ENCODE peak calls at places on chromosome 16, in four cellular contexts. One of them, this sample, is unnamed.

GRCh38 chr16:76268824-76269223 is 8.4 kb upstream of the CNTNAP4 start:
- DNase-seq in SK-N-SH: no peak
- DNase-seq in left lung: no peak
- DNase-seq in cardiac fibroblast: no peak
- DNase-seq in this sample: no peak

GRCh38 chr16:84144301-84144858 is 597 bp downstream of the HSDL1 start:
- DNase-seq in left lung: peak; percentile 86
- DNase-seq in cardiac fibroblast: peak; percentile 18
- DNase-seq in SK-N-SH: peak; percentile 67
- DNase-seq in this sample: peak; percentile 4

GRCh38 chr16:20385844-20386832 is 18.4 kb downstream of the PDILT start:
- DNase-seq in cardiac fibroblast: peak; percentile 57
- DNase-seq in SK-N-SH: peak; percentile 61
- DNase-seq in left lung: no peak
- DNase-seq in this sample: peak; percentile 34

GRCh38 chr16:89720520-89720858 is 209 bp downstream of the VPS9D1 start:
- DNase-seq in SK-N-SH: peak; percentile 85
- DNase-seq in cardiac fibroblast: no peak
- DNase-seq in left lung: peak; percentile 89
- DNase-seq in this sample: peak; percentile 22

GRCh38 chr16:30065943-30066881 is 652 bp downstream of the ALDOA start:
- DNase-seq in SK-N-SH: peak; percentile 31
- DNase-seq in left lung: peak; percentile 93
- DNase-seq in cardiac fibroblast: peak; percentile 76
- DNase-seq in this sample: peak; percentile 74

GRCh38 chr16:27650073-27650701 is 100.2 kb downstream of the KATNIP start:
- DNase-seq in SK-N-SH: no peak
- DNase-seq in left lung: no peak
- DNase-seq in cardiac fibroblast: peak; percentile 14
- DNase-seq in this sample: no peak

GRCh38 chr16:84062734-84063640 is 20.4 kb upstream of the SLC38A8 start:
- DNase-seq in left lung: peak; percentile 93
- DNase-seq in cardiac fibroblast: peak; percentile 82
- DNase-seq in SK-N-SH: peak; percentile 86
- DNase-seq in this sample: peak; percentile 48

GRCh38 chr16:89315791-89316581 is 98.5 kb downstream of the ZNF778 start:
- DNase-seq in SK-N-SH: no peak
- DNase-seq in cardiac fibroblast: peak; percentile 89
- DNase-seq in left lung: peak; percentile 59
- DNase-seq in this sample: peak; percentile 81

GRCh38 chr16:53768593-53768992 is 64.6 kb downstream of the FTO start:
- DNase-seq in SK-N-SH: no peak
- DNase-seq in left lung: no peak
- DNase-seq in cardiac fibroblast: peak; percentile 97
- DNase-seq in this sample: peak; percentile 90

GRCh38 chr16:82891918-82892317 is 265.1 kb downstream of the CDH13 start:
- DNase-seq in cardiac fibroblast: no peak
- DNase-seq in SK-N-SH: no peak
- DNase-seq in left lung: no peak
- DNase-seq in this sample: no peak

GRCh38 chr16:27544671-27545070 is 5.0 kb downstream of the GTF3C1 start:
- DNase-seq in SK-N-SH: no peak
- DNase-seq in left lung: no peak
- DNase-seq in cardiac fibroblast: no peak
- DNase-seq in this sample: no peak

GRCh38 chr16:3157229-3158013 is 22.6 kb downstream of the ZNF213 start:
- DNase-seq in cardiac fibroblast: peak; percentile 98
- DNase-seq in left lung: peak; percentile 84
- DNase-seq in SK-N-SH: peak; percentile 76
- DNase-seq in this sample: peak; percentile 86

GRCh38 chr16:84138824-84139627 is 6.0 kb downstream of the HSDL1 start:
- DNase-seq in SK-N-SH: no peak
- DNase-seq in cardiac fibroblast: no peak
- DNase-seq in left lung: no peak
- DNase-seq in this sample: no peak

GRCh38 chr16:77674888-77675287 is 47.4 kb upstream of the NUDT7 start:
- DNase-seq in left lung: no peak
- DNase-seq in SK-N-SH: no peak
- DNase-seq in cardiac fibroblast: peak; percentile 76
- DNase-seq in this sample: no peak

GRCh38 chr16:46658925-46659324 is 30.1 kb downstream of the VPS35 start:
- DNase-seq in left lung: peak; percentile 61
- DNase-seq in SK-N-SH: no peak
- DNase-seq in cardiac fibroblast: no peak
- DNase-seq in this sample: no peak

GRCh38 chr16:57579361-57579665 is 36.9 kb downstream of the ADGRG5 start:
- DNase-seq in SK-N-SH: no peak
- DNase-seq in left lung: no peak
- DNase-seq in cardiac fibroblast: no peak
- DNase-seq in this sample: peak; percentile 60

GRCh38 chr16:53434436-53435065 is at the start of gene RBL2:
- DNase-seq in SK-N-SH: peak; percentile 91
- DNase-seq in left lung: peak; percentile 96
- DNase-seq in cardiac fibroblast: peak; percentile 40
- DNase-seq in this sample: peak; percentile 94

GRCh38 chr16:71341881-71342280 is 16.6 kb upstream of the CALB2 start:
- DNase-seq in cardiac fibroblast: no peak
- DNase-seq in left lung: no peak
- DNase-seq in SK-N-SH: no peak
- DNase-seq in this sample: no peak

GRCh38 chr16:76527244-76527643 is 250.0 kb downstream of the CNTNAP4 start:
- DNase-seq in SK-N-SH: no peak
- DNase-seq in left lung: no peak
- DNase-seq in cardiac fibroblast: no peak
- DNase-seq in this sample: no peak

GRCh38 chr16:87201052-87201451 is 116.1 kb downstream of the C16orf95 start:
- DNase-seq in SK-N-SH: no peak
- DNase-seq in left lung: no peak
- DNase-seq in cardiac fibroblast: peak; percentile 100
- DNase-seq in this sample: peak; percentile 91

GRCh38 chr16:1983544-1984346 is at the start of gene GFER:
- DNase-seq in cardiac fibroblast: peak; percentile 94
- DNase-seq in SK-N-SH: peak; percentile 99
- DNase-seq in left lung: peak; percentile 97
- DNase-seq in this sample: peak; percentile 95

GRCh38 chr16:85553436-85554113 is 59.5 kb upstream of the GSE1 start:
- DNase-seq in SK-N-SH: no peak
- DNase-seq in left lung: peak; percentile 93
- DNase-seq in cardiac fibroblast: peak; percentile 57
- DNase-seq in this sample: peak; percentile 79

GRCh38 chr16:88705076-88705684 is 1.0 kb downstream of the RNF166 start:
- DNase-seq in left lung: no peak
- DNase-seq in cardiac fibroblast: peak; percentile 34
- DNase-seq in SK-N-SH: no peak
- DNase-seq in this sample: no peak

GRCh38 chr16:28188085-28188916 is 23.5 kb downstream of the XPO6 start:
- DNase-seq in SK-N-SH: no peak
- DNase-seq in left lung: no peak
- DNase-seq in cardiac fibroblast: no peak
- DNase-seq in this sample: no peak

GRCh38 chr16:5349661-5350060 is 252.1 kb upstream of the EEF2KMT start:
- DNase-seq in cardiac fibroblast: no peak
- DNase-seq in SK-N-SH: peak; percentile 15
- DNase-seq in left lung: no peak
- DNase-seq in this sample: no peak

GRCh38 chr16:49484936-49485335 is 111.3 kb downstream of the C16orf78 start:
- DNase-seq in SK-N-SH: no peak
- DNase-seq in cardiac fibroblast: no peak
- DNase-seq in left lung: no peak
- DNase-seq in this sample: no peak

GRCh38 chr16:49483251-49483650 is 109.6 kb downstream of the C16orf78 start:
- DNase-seq in cardiac fibroblast: no peak
- DNase-seq in SK-N-SH: no peak
- DNase-seq in left lung: no peak
- DNase-seq in this sample: no peak

GRCh38 chr16:49484454-49484853 is 110.8 kb downstream of the C16orf78 start:
- DNase-seq in cardiac fibroblast: peak; percentile 19
- DNase-seq in SK-N-SH: peak; percentile 95
- DNase-seq in left lung: peak; percentile 84
- DNase-seq in this sample: peak; percentile 34

GRCh38 chr16:49482690-49483089 is 109.1 kb downstream of the C16orf78 start:
- DNase-seq in cardiac fibroblast: no peak
- DNase-seq in left lung: no peak
- DNase-seq in SK-N-SH: no peak
- DNase-seq in this sample: no peak

GRCh38 chr16:49483651-49484451 is 110.2 kb downstream of the C16orf78 start:
- DNase-seq in cardiac fibroblast: no peak
- DNase-seq in left lung: no peak
- DNase-seq in SK-N-SH: no peak
- DNase-seq in this sample: no peak
- H3K4me3 ChIP-seq in cardiac fibroblast: no peak overlapping the region
- H3K4me3 ChIP-seq in left lung: no peak overlapping the region
- H3K4me3 ChIP-seq in SK-N-SH: no peak overlapping the region
- H3K4me3 ChIP-seq in this sample: no peak overlapping the region

GRCh38 chr16:24838554-24839266 is 7.1 kb upstream of the SLC5A11 start:
- DNase-seq in left lung: no peak
- DNase-seq in cardiac fibroblast: peak; percentile 75
- DNase-seq in SK-N-SH: no peak
- DNase-seq in this sample: peak; percentile 54
- H3K4me3 ChIP-seq in left lung: no peak overlapping the region
- H3K4me3 ChIP-seq in cardiac fibroblast: no peak overlapping the region
- H3K4me3 ChIP-seq in SK-N-SH: no peak overlapping the region
- H3K4me3 ChIP-seq in this sample: no peak overlapping the region

GRCh38 chr16:982152-983043 is 828 bp downstream of the SOX8 start:
- DNase-seq in SK-N-SH: peak; percentile 43
- DNase-seq in left lung: no peak
- DNase-seq in cardiac fibroblast: peak; percentile 12
- DNase-seq in this sample: no peak

GRCh38 chr16:981695-982151 is at the start of gene SOX8:
- DNase-seq in SK-N-SH: peak; percentile 51
- DNase-seq in cardiac fibroblast: no peak
- DNase-seq in left lung: no peak
- DNase-seq in this sample: no peak

GRCh38 chr16:984106-984505 is 2.5 kb downstream of the SOX8 start:
- DNase-seq in cardiac fibroblast: no peak
- DNase-seq in left lung: no peak
- DNase-seq in SK-N-SH: peak; percentile 45
- DNase-seq in this sample: no peak

GRCh38 chr16:984736-985135 is 3.2 kb downstream of the SOX8 start:
- DNase-seq in cardiac fibroblast: no peak
- DNase-seq in SK-N-SH: peak; percentile 43
- DNase-seq in left lung: no peak
- DNase-seq in this sample: no peak

GRCh38 chr16:983044-984030 is 1.8 kb downstream of the SOX8 start:
- DNase-seq in SK-N-SH: peak; percentile 52
- DNase-seq in left lung: no peak
- DNase-seq in cardiac fibroblast: peak; percentile 14
- DNase-seq in this sample: no peak
- H3K4me3 ChIP-seq in SK-N-SH: no peak overlapping the region
- H3K4me3 ChIP-seq in left lung: no peak overlapping the region
- H3K4me3 ChIP-seq in cardiac fibroblast: no peak overlapping the region
- H3K4me3 ChIP-seq in this sample: no peak overlapping the region

GRCh38 chr16:70254095-70254964 is 2.6 kb upstream of the EXOSC6 start:
- DNase-seq in left lung: no peak
- DNase-seq in cardiac fibroblast: no peak
- DNase-seq in SK-N-SH: no peak
- DNase-seq in this sample: no peak

GRCh38 chr16:70253291-70254094 is 1.8 kb upstream of the EXOSC6 start:
- DNase-seq in cardiac fibroblast: peak; percentile 55
- DNase-seq in left lung: no peak
- DNase-seq in SK-N-SH: peak; percentile 62
- DNase-seq in this sample: peak; percentile 25

GRCh38 chr16:70252355-70252988 is 732 bp upstream of the EXOSC6 start:
- DNase-seq in cardiac fibroblast: peak; percentile 32
- DNase-seq in SK-N-SH: peak; percentile 59
- DNase-seq in left lung: no peak
- DNase-seq in this sample: peak; percentile 22

GRCh38 chr16:70250748-70251650 is 741 bp downstream of the EXOSC6 start:
- DNase-seq in left lung: peak; percentile 86
- DNase-seq in SK-N-SH: peak; percentile 76
- DNase-seq in cardiac fibroblast: peak; percentile 47
- DNase-seq in this sample: peak; percentile 42

GRCh38 chr16:70251651-70252354 is at the start of gene EXOSC6:
- DNase-seq in SK-N-SH: peak; percentile 97
- DNase-seq in left lung: peak; percentile 98
- DNase-seq in cardiac fibroblast: peak; percentile 94
- DNase-seq in this sample: peak; percentile 89
- H3K4me3 ChIP-seq in SK-N-SH: peak within 1 kb of the TSS; percentile 68
- H3K4me3 ChIP-seq in left lung: peak within 1 kb of the TSS; percentile 62
- H3K4me3 ChIP-seq in cardiac fibroblast: peak within 1 kb of the TSS; percentile 41
- H3K4me3 ChIP-seq in this sample: peak within 1 kb of the TSS; percentile 63

DNA sequence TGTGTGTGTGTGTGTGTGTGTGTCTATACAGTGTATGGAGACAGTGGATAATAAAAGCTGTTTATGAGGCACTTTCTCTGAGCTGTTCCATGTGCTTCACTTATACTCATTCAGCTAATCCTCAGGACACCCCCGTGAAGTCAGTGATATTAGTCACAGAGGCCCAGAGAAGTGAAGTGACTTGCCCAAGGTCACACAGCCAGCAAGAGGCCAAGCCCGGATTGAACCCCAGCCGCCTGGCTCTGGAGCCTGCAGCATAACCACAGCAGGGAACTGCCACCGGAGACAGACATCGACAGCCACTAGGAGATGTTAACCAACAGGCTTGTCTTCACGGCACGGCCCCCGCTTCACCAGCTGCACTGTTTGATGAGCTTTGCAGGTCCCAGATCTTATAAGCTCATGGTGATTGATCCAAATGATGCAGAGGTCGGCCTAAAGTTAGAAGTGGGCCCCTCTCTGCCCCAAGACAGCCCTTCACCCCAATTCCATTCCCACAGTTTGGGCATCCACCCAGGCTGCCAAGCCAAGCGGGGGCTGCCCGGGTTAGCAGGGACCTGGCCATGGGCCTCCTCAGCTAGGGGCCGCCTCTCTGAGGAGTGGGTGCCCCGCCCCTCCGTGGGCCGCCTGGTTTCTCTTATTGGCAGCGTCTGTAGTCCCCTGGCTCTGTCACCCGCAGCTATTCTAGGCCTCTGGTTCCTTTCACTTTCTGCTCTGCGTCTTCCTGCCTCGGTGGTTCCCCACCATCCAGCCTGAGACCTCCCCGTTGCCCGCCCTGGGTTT is 30.9 kb downstream of the SOCS1 start:
- DNase-seq in SK-N-SH: no peak
- DNase-seq in cardiac fibroblast: peak; percentile 29
- DNase-seq in left lung: peak; percentile 79
- DNase-seq in this sample: no peak
- H3K4me3 ChIP-seq in SK-N-SH: no peak overlapping the region
- H3K4me3 ChIP-seq in cardiac fibroblast: no peak overlapping the region
- H3K4me3 ChIP-seq in left lung: no peak overlapping the region
- H3K4me3 ChIP-seq in this sample: no peak overlapping the region

This sample was measured in MG63.